ENCODE peak calls at places on chromosomes 4 and X, in four cellular contexts. W is osteocyte, H is GM18507, F is GM03348. U is an unnamed sample.

GRCh38 chr4:24137963-24138601 is 248.2 kb upstream of the PPARGC1A start:
- DNase-seq in W (no peak), H (no peak), F (no peak), U (no peak)

GRCh38 chrX:63746278-63746677 is 38.7 kb downstream of the ARHGEF9 start:
- DNase-seq in W (no peak), H (no peak), F (no peak), U (no peak)

GRCh38 chr4:166432842-166433241 is 559.8 kb downstream of the TLL1 start:
- DNase-seq in W (no peak), H (no peak), F (no peak), U (no peak)

GRCh38 chr4:114077610-114078009 is 98.2 kb upstream of the ARSJ start:
- DNase-seq in W (no peak), H (no peak), F (peak; percentile 65), U (no peak)

GRCh38 chr4:32163125-32163524 is 1443.0 kb downstream of the PCDH7 start:
- DNase-seq in W (no peak), H (no peak), F (no peak), U (no peak)

GRCh38 chr4:186685744-186686143 is 37.9 kb downstream of the FAT1 start:
- DNase-seq in W (no peak), H (no peak), F (peak; percentile 72), U (no peak)

GRCh38 chr4:1419708-1420107 is 13.5 kb upstream of the NKX1-1 start:
- DNase-seq in W (peak; percentile 57), H (no peak), F (no peak), U (no peak)

GRCh38 chr4:150722908-150723362 is 141.0 kb downstream of the MAB21L2 start:
- DNase-seq in W (peak; percentile 88), H (no peak), F (no peak), U (no peak)

GRCh38 chr4:80213117-80213815 is 16.0 kb downstream of the PRDM8 start:
- DNase-seq in W (no peak), H (no peak), F (peak; percentile 41), U (no peak)

GRCh38 chr4:188411805-188412204 is 272.6 kb downstream of the TRIML1 start:
- DNase-seq in W (no peak), H (no peak), F (no peak), U (no peak)

GRCh38 chr4:2074588-2074987 is 15.5 kb downstream of the NAT8L start:
- DNase-seq in W (no peak), H (no peak), F (no peak), U (no peak)

GRCh38 chr4:6962211-6963041 is 52.8 kb downstream of the TBC1D14 start:
- DNase-seq in W (peak; percentile 81), H (no peak), F (no peak), U (no peak)

GRCh38 chr4:184216436-184217004 is 1.2 kb downstream of the ENPP6 start:
- DNase-seq in W (no peak), H (no peak), F (no peak), U (peak; percentile 28)

GRCh38 chrX:79081895-79082512 is 62.5 kb upstream of the GPR174 start:
- DNase-seq in W (no peak), H (no peak), F (peak; percentile 29), U (no peak)

GRCh38 chrX:97860206-97860605 is 976.5 kb downstream of the RPA4 start:
- DNase-seq in W (no peak), H (no peak), F (no peak), U (no peak)

GRCh38 chr4:183107891-183108459 is 8.9 kb downstream of the WWC2 start:
- DNase-seq in W (no peak), H (no peak), F (no peak), U (no peak)

GRCh38 chrX:703466-704210 is 73.0 kb downstream of the SHOX start:
- DNase-seq in W (no peak), H (no peak), F (no peak), U (peak; percentile 25)

GRCh38 chr4:128951316-128951715 is 141.8 kb downstream of the JADE1 start:
- DNase-seq in W (no peak), H (no peak), F (peak; percentile 11), U (no peak)

GRCh38 chrX:3066555-3066954 is 25.3 kb downstream of the ARSF start:
- DNase-seq in W (no peak), H (no peak), F (peak; percentile 2), U (no peak)

GRCh38 chr4:83386931-83387897 is 52.6 kb upstream of the HPSE start:
- DNase-seq in W (no peak), H (no peak), F (peak; percentile 42), U (no peak)

GRCh38 chr4:1399508-1400190 is 6.6 kb downstream of the NKX1-1 start:
- DNase-seq in W (no peak), H (no peak), F (no peak), U (no peak)

GRCh38 chr4:2243682-2244380 is 1.9 kb upstream of the HAUS3 start:
- DNase-seq in W (no peak), H (no peak), F (no peak), U (peak; percentile 85)

GRCh38 chr4:1246901-1247810 is 1.8 kb downstream of the CTBP1 start:
- DNase-seq in W (peak; percentile 80), H (no peak), F (peak; percentile 59), U (no peak)

GRCh38 chr4:985123-985830 is 1.6 kb upstream of the IDUA start:
- DNase-seq in W (no peak), H (no peak), F (peak; percentile 80), U (no peak)

GRCh38 chr4:184653650-184654049 is 4.1 kb downstream of the PRIMPOL start:
- DNase-seq in W (no peak), H (no peak), F (peak; percentile 52), U (no peak)

GRCh38 chrX:41923925-41924693 is 755 bp upstream of the CASK start:
- DNase-seq in W (no peak), H (no peak), F (peak; percentile 19), U (no peak)

U was measured in vagina.